ENCODE peak calls at places on chromosomes 7 and 10, in ten cellular contexts. One of them, this sample, is unnamed.

GRCh38 chr7:835021-835420 is 2.7 kb downstream of the SUN1 start:
- DNase-seq in endothelial cell of umbilical vein: no peak
- DNase-seq in IMR-90: no peak
- DNase-seq in sigmoid colon: no peak
- DNase-seq in tibial nerve: no peak
- DNase-seq in ovary: no peak
- DNase-seq in right lobe of liver: no peak
- DNase-seq in A549: no peak
- DNase-seq in lower leg skin: no peak
- DNase-seq in K562: no peak
- DNase-seq in this sample: no peak

GRCh38 chr10:19654576-19654975 is 161.7 kb upstream of the PLXDC2 start:
- DNase-seq in endothelial cell of umbilical vein: no peak
- DNase-seq in IMR-90: peak
- DNase-seq in sigmoid colon: no peak
- DNase-seq in tibial nerve: no peak
- DNase-seq in ovary: no peak
- DNase-seq in right lobe of liver: no peak
- DNase-seq in A549: no peak
- DNase-seq in lower leg skin: no peak
- DNase-seq in K562: no peak
- DNase-seq in this sample: no peak

GRCh38 chr10:73992899-73993788 is 4.8 kb upstream of the VCL start:
- DNase-seq in endothelial cell of umbilical vein: peak
- DNase-seq in IMR-90: peak
- DNase-seq in sigmoid colon: no peak
- DNase-seq in tibial nerve: no peak
- DNase-seq in ovary: no peak
- DNase-seq in right lobe of liver: no peak
- DNase-seq in A549: no peak
- DNase-seq in lower leg skin: no peak
- DNase-seq in K562: peak
- DNase-seq in this sample: no peak

GRCh38 chr10:90222939-90223338 is 521.5 kb downstream of the KIF20B start:
- DNase-seq in endothelial cell of umbilical vein: no peak
- DNase-seq in IMR-90: no peak
- DNase-seq in sigmoid colon: no peak
- DNase-seq in tibial nerve: no peak
- DNase-seq in ovary: no peak
- DNase-seq in right lobe of liver: no peak
- DNase-seq in A549: no peak
- DNase-seq in lower leg skin: no peak
- DNase-seq in K562: no peak
- DNase-seq in this sample: no peak

GRCh38 chr10:30686706-30687105 is 57.2 kb upstream of the LYZL2 start:
- DNase-seq in endothelial cell of umbilical vein: no peak
- DNase-seq in IMR-90: no peak
- DNase-seq in sigmoid colon: no peak
- DNase-seq in tibial nerve: no peak
- DNase-seq in ovary: no peak
- DNase-seq in right lobe of liver: no peak
- DNase-seq in A549: no peak
- DNase-seq in lower leg skin: no peak
- DNase-seq in K562: no peak
- DNase-seq in this sample: no peak

GRCh38 chr7:77657427-77658331 is 38.6 kb upstream of the RSBN1L start:
- DNase-seq in endothelial cell of umbilical vein: peak
- DNase-seq in IMR-90: peak
- DNase-seq in sigmoid colon: no peak
- DNase-seq in tibial nerve: peak
- DNase-seq in ovary: no peak
- DNase-seq in right lobe of liver: no peak
- DNase-seq in A549: peak
- DNase-seq in lower leg skin: no peak
- DNase-seq in K562: peak
- DNase-seq in this sample: no peak

GRCh38 chr10:24483701-24484100 is 240.0 kb downstream of the ARHGAP21 start:
- DNase-seq in endothelial cell of umbilical vein: no peak
- DNase-seq in IMR-90: peak
- DNase-seq in sigmoid colon: no peak
- DNase-seq in tibial nerve: no peak
- DNase-seq in ovary: no peak
- DNase-seq in right lobe of liver: no peak
- DNase-seq in A549: peak
- DNase-seq in lower leg skin: peak
- DNase-seq in K562: no peak
- DNase-seq in this sample: peak

GRCh38 chr10:13346280-13346819 is 1.7 kb downstream of the SEPHS1 start:
- DNase-seq in endothelial cell of umbilical vein: peak
- DNase-seq in IMR-90: peak
- DNase-seq in sigmoid colon: peak
- DNase-seq in tibial nerve: peak
- DNase-seq in ovary: peak
- DNase-seq in right lobe of liver: no peak
- DNase-seq in A549: no peak
- DNase-seq in lower leg skin: no peak
- DNase-seq in K562: no peak
- DNase-seq in this sample: peak

GRCh38 chr7:96800122-96800521 is 90.5 kb upstream of the SEM1 start:
- DNase-seq in endothelial cell of umbilical vein: no peak
- DNase-seq in IMR-90: no peak
- DNase-seq in sigmoid colon: no peak
- DNase-seq in tibial nerve: no peak
- DNase-seq in ovary: no peak
- DNase-seq in right lobe of liver: no peak
- DNase-seq in A549: no peak
- DNase-seq in lower leg skin: no peak
- DNase-seq in K562: no peak
- DNase-seq in this sample: no peak

GRCh38 chr7:33748793-33749192 is 156.5 kb upstream of the BMPER start:
- DNase-seq in endothelial cell of umbilical vein: no peak
- DNase-seq in IMR-90: no peak
- DNase-seq in sigmoid colon: no peak
- DNase-seq in tibial nerve: peak
- DNase-seq in ovary: no peak
- DNase-seq in right lobe of liver: no peak
- DNase-seq in A549: no peak
- DNase-seq in lower leg skin: no peak
- DNase-seq in K562: no peak
- DNase-seq in this sample: no peak

DNA sequence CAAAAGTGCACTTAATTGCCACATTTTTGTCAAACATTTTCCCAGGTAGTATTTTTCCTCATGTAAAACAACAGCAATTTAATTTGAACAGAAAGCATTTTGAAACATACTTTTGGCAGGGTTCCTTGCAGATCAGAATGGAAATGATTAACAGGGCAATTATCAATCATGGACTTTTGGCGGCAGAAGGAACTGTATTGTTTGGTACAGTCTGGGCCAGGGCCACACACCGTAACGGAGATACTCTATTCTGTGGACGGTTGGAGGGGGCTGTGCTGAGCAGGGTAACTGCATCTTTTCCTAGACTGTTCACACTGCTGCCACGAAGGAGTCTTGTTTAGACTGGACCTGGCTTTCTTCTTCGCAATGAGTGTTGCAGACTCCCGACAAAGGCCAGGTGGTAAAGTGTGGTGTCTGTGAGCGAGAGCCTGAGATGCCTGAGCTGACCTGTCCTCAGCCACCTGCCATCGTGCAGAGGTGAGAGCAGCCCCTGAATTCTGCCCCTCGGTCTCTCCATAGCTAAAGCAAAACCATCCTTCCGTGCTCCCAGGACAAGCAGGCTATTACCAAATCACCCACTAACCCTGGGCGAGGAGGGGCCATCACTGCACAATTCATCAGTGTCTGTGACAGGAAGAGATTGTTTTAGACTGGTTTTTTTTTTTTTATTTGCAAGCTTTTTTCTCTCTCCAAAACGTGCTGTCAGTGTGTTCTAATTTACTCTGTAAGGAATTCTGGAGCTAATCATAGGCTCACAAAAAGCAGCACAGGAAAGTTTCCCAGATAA is 62.4 kb downstream of the EGFR start:
- DNase-seq in endothelial cell of umbilical vein: no peak
- DNase-seq in IMR-90: no peak
- DNase-seq in sigmoid colon: no peak
- DNase-seq in tibial nerve: no peak
- DNase-seq in ovary: no peak
- DNase-seq in right lobe of liver: no peak
- DNase-seq in A549: no peak
- DNase-seq in lower leg skin: no peak
- DNase-seq in K562: no peak
- DNase-seq in this sample: no peak
- H3K4me3 ChIP-seq in endothelial cell of umbilical vein: no peak
- H3K4me3 ChIP-seq in IMR-90: no peak
- H3K4me3 ChIP-seq in sigmoid colon: no peak
- H3K4me3 ChIP-seq in tibial nerve: no peak
- H3K4me3 ChIP-seq in ovary: no peak
- H3K4me3 ChIP-seq in right lobe of liver: no peak
- H3K4me3 ChIP-seq in A549: no peak
- H3K4me3 ChIP-seq in lower leg skin: no peak
- H3K4me3 ChIP-seq in K562: no peak
- H3K4me3 ChIP-seq in this sample: no peak

DNA sequence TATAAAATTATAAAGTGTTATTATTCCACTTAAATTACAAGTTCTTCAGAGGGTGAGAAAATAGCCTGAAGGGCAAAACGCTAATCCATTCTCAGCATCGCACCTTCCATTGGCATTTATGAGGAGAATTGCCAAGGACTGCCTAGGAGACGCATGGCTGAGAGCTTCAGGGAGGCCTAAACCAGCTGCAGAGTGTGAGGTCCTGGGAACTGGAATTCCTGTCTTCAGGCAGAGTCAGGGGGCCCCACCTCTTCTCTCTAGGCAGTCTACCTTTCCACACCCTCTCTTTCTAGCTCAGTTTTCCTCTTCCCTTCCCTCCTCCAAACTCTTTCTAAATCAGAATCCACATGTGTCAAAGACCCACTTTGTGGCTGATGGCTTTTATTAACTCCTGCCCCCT is 35.3 kb downstream of the LRRC72 start:
- DNase-seq in endothelial cell of umbilical vein: no peak
- DNase-seq in IMR-90: no peak
- DNase-seq in sigmoid colon: no peak
- DNase-seq in tibial nerve: no peak
- DNase-seq in ovary: no peak
- DNase-seq in right lobe of liver: no peak
- DNase-seq in A549: no peak
- DNase-seq in lower leg skin: no peak
- DNase-seq in K562: no peak
- DNase-seq in this sample: no peak
- TF ChIP-seq POLR2A in endothelial cell of umbilical vein: no peak
- TF ChIP-seq POLR2A in IMR-90: no peak
- TF ChIP-seq POLR2A in sigmoid colon: no peak
- TF ChIP-seq POLR2A in tibial nerve: no peak
- TF ChIP-seq POLR2A in ovary: no peak
- TF ChIP-seq POLR2A in right lobe of liver: no peak
- TF ChIP-seq POLR2A in A549: no peak
- TF ChIP-seq POLR2A in lower leg skin: no peak
- TF ChIP-seq POLR2A in K562: no peak
- TF ChIP-seq POLR2A in this sample: no peak

GRCh38 chr7:27145884-27146401 is 1.6 kb downstream of the HOXA6 start:
- DNase-seq in endothelial cell of umbilical vein: no peak
- DNase-seq in IMR-90: no peak
- DNase-seq in sigmoid colon: no peak
- DNase-seq in tibial nerve: no peak
- DNase-seq in ovary: no peak
- DNase-seq in right lobe of liver: no peak
- DNase-seq in A549: no peak
- DNase-seq in lower leg skin: no peak
- DNase-seq in K562: no peak
- DNase-seq in this sample: no peak
- H3K4me3 ChIP-seq in endothelial cell of umbilical vein: peak
- H3K4me3 ChIP-seq in IMR-90: peak
- H3K4me3 ChIP-seq in sigmoid colon: no peak
- H3K4me3 ChIP-seq in tibial nerve: no peak
- H3K4me3 ChIP-seq in ovary: no peak
- H3K4me3 ChIP-seq in right lobe of liver: no peak
- H3K4me3 ChIP-seq in A549: no peak
- H3K4me3 ChIP-seq in lower leg skin: no peak
- H3K4me3 ChIP-seq in K562: no peak
- H3K4me3 ChIP-seq in this sample: no peak

GRCh38 chr7:47474937-47475879 is 106.7 kb downstream of the TNS3 start:
- DNase-seq in endothelial cell of umbilical vein: peak
- DNase-seq in IMR-90: peak
- DNase-seq in sigmoid colon: peak
- DNase-seq in tibial nerve: peak
- DNase-seq in ovary: peak
- DNase-seq in right lobe of liver: peak
- DNase-seq in A549: peak
- DNase-seq in lower leg skin: peak
- DNase-seq in K562: peak
- DNase-seq in this sample: peak
- TF ChIP-seq POLR2A in endothelial cell of umbilical vein: no peak
- TF ChIP-seq POLR2A in IMR-90: peak
- TF ChIP-seq POLR2A in sigmoid colon: no peak
- TF ChIP-seq POLR2A in tibial nerve: no peak
- TF ChIP-seq POLR2A in ovary: peak
- TF ChIP-seq POLR2A in right lobe of liver: peak
- TF ChIP-seq POLR2A in A549: no peak
- TF ChIP-seq POLR2A in lower leg skin: no peak
- TF ChIP-seq POLR2A in K562: no peak
- TF ChIP-seq POLR2A in this sample: no peak

GRCh38 chr10:122085423-122085911 is 96.5 kb downstream of the TACC2 start:
- DNase-seq in endothelial cell of umbilical vein: no peak
- DNase-seq in IMR-90: no peak
- DNase-seq in sigmoid colon: no peak
- DNase-seq in tibial nerve: no peak
- DNase-seq in ovary: no peak
- DNase-seq in right lobe of liver: no peak
- DNase-seq in A549: no peak
- DNase-seq in lower leg skin: peak
- DNase-seq in K562: no peak
- DNase-seq in this sample: no peak
- H3K4me3 ChIP-seq in endothelial cell of umbilical vein: no peak
- H3K4me3 ChIP-seq in IMR-90: no peak
- H3K4me3 ChIP-seq in sigmoid colon: no peak
- H3K4me3 ChIP-seq in tibial nerve: no peak
- H3K4me3 ChIP-seq in ovary: no peak
- H3K4me3 ChIP-seq in right lobe of liver: no peak
- H3K4me3 ChIP-seq in A549: no peak
- H3K4me3 ChIP-seq in lower leg skin: no peak
- H3K4me3 ChIP-seq in K562: no peak
- H3K4me3 ChIP-seq in this sample: no peak

DNA sequence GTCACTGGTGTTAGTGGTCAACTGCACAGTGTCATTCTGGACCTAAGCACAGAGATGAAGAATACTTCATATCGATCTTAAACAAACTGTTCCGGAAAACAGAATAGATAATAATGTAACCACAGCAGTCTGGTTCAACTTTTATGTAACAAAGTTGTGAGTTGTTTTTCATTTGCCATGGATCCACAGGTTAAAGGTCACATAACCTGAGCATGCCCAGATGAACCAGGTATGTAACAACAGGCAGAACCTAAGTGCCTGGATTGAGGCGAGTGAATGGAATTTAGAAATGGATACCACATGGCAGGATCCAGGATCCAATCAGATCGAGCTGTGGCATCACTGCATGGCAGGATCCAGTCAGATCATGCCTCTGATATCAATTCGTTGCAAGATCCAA is 87.1 kb downstream of the CLEC2L start:
- DNase-seq in endothelial cell of umbilical vein: no peak
- DNase-seq in IMR-90: no peak
- DNase-seq in sigmoid colon: no peak
- DNase-seq in tibial nerve: no peak
- DNase-seq in ovary: no peak
- DNase-seq in right lobe of liver: peak
- DNase-seq in A549: no peak
- DNase-seq in lower leg skin: no peak
- DNase-seq in K562: no peak
- DNase-seq in this sample: no peak
- TF ChIP-seq POLR2A in endothelial cell of umbilical vein: no peak
- TF ChIP-seq POLR2A in IMR-90: no peak
- TF ChIP-seq POLR2A in sigmoid colon: no peak
- TF ChIP-seq POLR2A in tibial nerve: no peak
- TF ChIP-seq POLR2A in ovary: no peak
- TF ChIP-seq POLR2A in right lobe of liver: no peak
- TF ChIP-seq POLR2A in A549: no peak
- TF ChIP-seq POLR2A in lower leg skin: no peak
- TF ChIP-seq POLR2A in K562: no peak
- TF ChIP-seq POLR2A in this sample: no peak

This sample was measured in thyroid gland.